ENCODE peak calls at places on chromosomes 12 and 14, in five cellular contexts. X is H1, D is neuronal stem cell, T is mesenchymal stem cell, A is trophoblast cell. E is an unnamed sample.

GRCh38 chr14:49240383-49240782 is 345.8 kb downstream of the RPS29 start:
- DNase-seq in X (no peak), D (no peak), T (no peak), A (peak; percentile 24), E (peak; percentile 38)

GRCh38 chr12:85865905-85866304 is 8.2 kb upstream of the NTS start:
- DNase-seq in X (no peak), D (no peak), T (peak; percentile 22), A (no peak), E (no peak)

GRCh38 chr14:77100961-77101360 is 2.9 kb downstream of the CIPC start:
- DNase-seq in X (no peak), D (no peak), T (no peak), A (no peak), E (no peak)

GRCh38 chr14:64938972-64939816 is 3.4 kb downstream of the GPX2 start:
- DNase-seq in X (no peak), D (no peak), T (no peak), A (no peak), E (no peak)

GRCh38 chr12:12384601-12385321 is 27.9 kb downstream of the BORCS5 start:
- DNase-seq in X (no peak), D (no peak), T (no peak), A (no peak), E (peak; percentile 77)

GRCh38 chr12:42617622-42618021 is 28.1 kb upstream of the PRICKLE1 start:
- DNase-seq in X (no peak), D (peak; percentile 12), T (no peak), A (no peak), E (no peak)

GRCh38 chr12:125902991-125903390 is 837.8 kb downstream of the AACS start:
- DNase-seq in X (no peak), D (no peak), T (no peak), A (peak; percentile 68), E (no peak)

GRCh38 chr14:20247651-20248246 is 8.7 kb downstream of the OR11H4 start:
- DNase-seq in X (no peak), D (no peak), T (no peak), A (no peak), E (no peak)

GRCh38 chr12:15691372-15691771 is 97.8 kb downstream of the EPS8 start:
- DNase-seq in X (no peak), D (no peak), T (no peak), A (no peak), E (no peak)

GRCh38 chr14:24196071-24197061 is 1.1 kb upstream of the TM9SF1 start:
- DNase-seq in X (no peak), D (no peak), T (peak; percentile 46), A (peak; percentile 18), E (no peak)

GRCh38 chr12:69102856-69103255 is 136.5 kb upstream of the CPSF6 start:
- DNase-seq in X (no peak), D (no peak), T (no peak), A (no peak), E (no peak)

GRCh38 chr12:60920841-60921495 is 1325.1 kb downstream of the SLC16A7 start:
- DNase-seq in X (no peak), D (no peak), T (peak; percentile 37), A (no peak), E (no peak)

GRCh38 chr12:108653082-108653516 is 19.4 kb upstream of the SELPLG start:
- DNase-seq in X (no peak), D (no peak), T (no peak), A (no peak), E (no peak)

GRCh38 chr12:3114671-3115070 is 37.5 kb downstream of the TSPAN9 start:
- DNase-seq in X (no peak), D (no peak), T (no peak), A (no peak), E (no peak)

GRCh38 chr12:6584293-6584692 is 16.2 kb upstream of the NOP2 start:
- DNase-seq in X (no peak), D (no peak), T (no peak), A (no peak), E (no peak)

GRCh38 chr12:95881331-95881955 is 22.7 kb downstream of the SNRPF start:
- DNase-seq in X (no peak), D (no peak), T (no peak), A (no peak), E (no peak)

GRCh38 chr12:53414756-53415417 is 8.8 kb upstream of the AMHR2 start:
- DNase-seq in X (no peak), D (no peak), T (no peak), A (no peak), E (no peak)

GRCh38 chr12:94761559-94761958 is 111.2 kb upstream of the TMCC3 start:
- DNase-seq in X (no peak), D (no peak), T (peak; percentile 94), A (peak; percentile 89), E (no peak)

GRCh38 chr12:93116632-93117031 is 187.5 kb upstream of the EEA1 start:
- DNase-seq in X (no peak), D (no peak), T (no peak), A (no peak), E (no peak)

DNA sequence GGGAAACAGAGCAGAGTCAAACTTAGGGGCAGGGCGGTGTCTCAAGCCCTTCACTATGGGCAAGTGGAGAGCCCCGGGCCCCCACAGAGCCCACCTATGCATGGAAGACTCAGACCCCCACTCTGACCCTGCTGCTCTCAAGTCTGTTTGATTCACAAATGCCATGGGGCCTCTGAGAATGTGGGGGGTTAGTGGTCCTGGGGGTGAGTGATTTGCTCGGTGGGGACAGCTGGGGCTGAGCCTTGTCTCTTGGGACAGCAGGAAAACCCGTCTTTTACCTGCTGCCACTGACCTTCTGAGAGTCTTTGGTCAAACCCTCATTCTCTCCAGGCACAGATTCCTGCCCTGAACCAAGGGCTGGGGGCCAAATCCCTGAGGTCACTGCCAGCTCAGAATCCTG is 201.0 kb upstream of the RTL1 start:
- DNase-seq in X (no peak), D (no peak), T (no peak), A (no peak), E (no peak)
- H2BK12ac ChIP-seq in X (no peak overlapping the region), D (no peak overlapping the region), T (no peak overlapping the region), A (no peak overlapping the region), E (no peak overlapping the region)

DNA sequence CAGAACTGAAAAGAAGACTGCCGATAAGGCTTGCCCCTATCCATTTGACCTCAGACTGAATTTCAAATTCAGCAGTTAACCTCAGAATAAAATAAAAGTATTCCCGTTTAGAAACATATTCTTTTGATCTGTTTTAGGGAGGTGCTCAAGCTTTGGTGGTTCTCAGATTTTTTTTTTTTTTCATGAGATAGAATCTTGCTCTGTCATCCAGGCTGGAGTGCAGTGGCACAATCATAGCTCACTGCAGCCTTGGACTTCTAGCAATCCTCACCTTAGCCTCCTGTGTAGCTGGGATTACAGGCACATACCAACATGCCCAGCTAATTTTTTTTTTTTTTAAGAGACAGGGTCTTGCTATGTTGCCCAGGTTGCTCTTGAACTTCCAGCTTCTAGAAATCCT is 15.5 kb downstream of the AEBP2 start:
- DNase-seq in X (no peak), D (no peak), T (no peak), A (no peak), E (no peak)
- H2BK12ac ChIP-seq in X (no peak overlapping the region), D (no peak overlapping the region), T (no peak overlapping the region), A (no peak overlapping the region), E (no peak overlapping the region)

GRCh38 chr12:30795660-30796507 is 41.1 kb upstream of the CAPRIN2 start:
- DNase-seq in X (peak; percentile 88), D (peak; percentile 53), T (peak; percentile 87), A (no peak), E (peak; percentile 89)

GRCh38 chr12:30797689-30798088 is 42.9 kb upstream of the CAPRIN2 start:
- DNase-seq in X (no peak), D (no peak), T (no peak), A (no peak), E (no peak)

GRCh38 chr12:30795410-30795659 is 40.6 kb upstream of the CAPRIN2 start:
- DNase-seq in X (peak; percentile 81), D (peak; percentile 35), T (no peak), A (no peak), E (no peak)

GRCh38 chr12:30796891-30797371 is 42.2 kb upstream of the CAPRIN2 start:
- DNase-seq in X (peak; percentile 66), D (no peak), T (peak; percentile 50), A (no peak), E (peak; percentile 66)

DNA sequence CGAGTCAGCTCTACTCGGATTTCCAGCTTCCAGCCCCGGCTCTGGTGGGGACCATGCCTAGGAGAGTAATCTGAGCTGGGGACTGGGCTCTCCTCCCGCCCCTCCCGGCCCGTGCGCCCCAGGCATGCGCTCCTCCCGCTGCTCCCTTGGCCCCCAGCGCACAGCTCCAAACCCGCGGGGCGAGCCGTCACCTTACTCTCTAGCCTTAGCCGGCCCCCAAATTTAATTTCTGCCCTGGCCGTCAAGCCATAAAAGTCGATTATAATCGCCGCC is 41.7 kb upstream of the CAPRIN2 start:
- DNase-seq in X (no peak), D (peak; percentile 66), T (no peak), A (no peak), E (peak; percentile 81)
- H2BK12ac ChIP-seq in X (no peak overlapping the region), D (no peak overlapping the region), T (no peak overlapping the region), A (no peak overlapping the region), E (no peak overlapping the region)

GRCh38 chr12:75672212-75672611 is 160.8 kb upstream of the KRR1 start:
- DNase-seq in X (no peak), D (no peak), T (peak; percentile 5), A (no peak), E (no peak)
- H2BK12ac ChIP-seq in X (no peak overlapping the region), D (no peak overlapping the region), T (no peak overlapping the region), A (no peak overlapping the region), E (no peak overlapping the region)

GRCh38 chr14:98551028-98551427 is 721.0 kb downstream of the BCL11B start:
- DNase-seq in X (no peak), D (no peak), T (no peak), A (no peak), E (no peak)

DNA sequence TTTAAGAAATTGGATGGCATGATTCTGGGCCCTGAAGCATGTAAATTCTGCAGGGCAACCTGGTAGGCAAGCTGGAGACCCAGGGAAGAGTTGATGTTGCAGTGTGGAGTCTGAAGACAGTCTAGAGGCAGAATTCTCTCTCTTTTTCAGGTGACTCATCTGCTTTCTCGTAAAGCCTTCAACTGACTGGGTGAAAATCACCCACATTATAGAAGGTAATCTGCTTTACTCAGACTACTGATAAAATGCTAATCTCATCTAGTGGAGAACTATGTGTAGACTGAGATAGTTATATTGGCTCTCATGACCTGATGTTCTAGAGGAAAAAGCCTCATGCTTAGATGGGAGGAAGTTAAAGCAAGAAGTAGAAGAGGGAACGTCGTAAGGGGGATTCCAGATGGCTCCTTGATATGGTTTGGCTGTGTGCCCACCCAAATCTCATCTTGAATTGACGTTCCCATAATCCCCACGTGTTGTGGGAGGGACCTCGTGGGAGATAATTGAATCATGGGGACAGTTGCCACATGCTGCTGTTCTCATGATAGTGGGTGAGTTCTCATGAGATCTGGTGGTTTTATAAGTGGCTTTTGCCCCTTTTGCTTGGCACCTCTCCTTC is 723.8 kb downstream of the BCL11B start:
- DNase-seq in X (no peak), D (no peak), T (no peak), A (no peak), E (no peak)
- H2BK12ac ChIP-seq in X (no peak overlapping the region), D (no peak overlapping the region), T (no peak overlapping the region), A (no peak overlapping the region), E (no peak overlapping the region)